ENCODE peak calls at places on chromosomes 2 and 18, in four cellular contexts. E, B, S and P are unnamed samples.
A peak's percentile ranks its signal among the peaks of the same experiment; 100 is the strongest.

GRCh38 chr2:228819701-228820100 is 451.4 kb downstream of the PID1 start:
- DNase-seq in E (no peak), B (no peak), S (no peak), P (no peak)

GRCh38 chr18:70826571-70826970 is 537.7 kb downstream of the SOCS6 start:
- DNase-seq in E (no peak), B (no peak), S (no peak), P (no peak)

GRCh38 chr2:54409752-54410151 is 46.4 kb upstream of the SPTBN1 start:
- DNase-seq in E (no peak), B (no peak), S (no peak), P (no peak)

GRCh38 chr2:132593171-132593570 is 76.8 kb downstream of the LYPD1 start:
- DNase-seq in E (no peak), B (no peak), S (no peak), P (no peak)

GRCh38 chr18:35085450-35086032 is 44.3 kb downstream of the MAPRE2 start:
- DNase-seq in E (no peak), B (no peak), S (no peak), P (no peak)

GRCh38 chr18:32280188-32280783 is 90.4 kb downstream of the MEP1B start:
- DNase-seq in E (no peak), B (no peak), S (no peak), P (no peak)

GRCh38 chr2:239266436-239266770 is 134.4 kb downstream of the HDAC4 start:
- DNase-seq in E (no peak), B (no peak), S (peak; percentile 24), P (peak; percentile 64)

GRCh38 chr18:74496508-74497307 is 545 bp downstream of the CNDP2 start:
- DNase-seq in E (no peak), B (peak; percentile 85), S (peak; percentile 69), P (peak; percentile 85)

GRCh38 chr2:148642891-148643416 is 1.6 kb upstream of the EPC2 start:
- DNase-seq in E (peak; percentile 54), B (no peak), S (no peak), P (no peak)

GRCh38 chr2:7037340-7038333 is 120.4 kb downstream of the RNF144A start:
- DNase-seq in E (peak; percentile 68), B (peak; percentile 82), S (peak; percentile 72), P (no peak)

GRCh38 chr2:15941483-15941853 is 1.1 kb downstream of the MYCN start:
- DNase-seq in E (no peak), B (no peak), S (no peak), P (peak; percentile 54)

GRCh38 chr18:63953811-63954210 is 4.7 kb downstream of the HMSD start:
- DNase-seq in E (no peak), B (no peak), S (no peak), P (no peak)

GRCh38 chr2:150477347-150477746 is 10.1 kb downstream of the RND3 start:
- DNase-seq in E (no peak), B (no peak), S (no peak), P (no peak)

GRCh38 chr18:42807852-42808251 is 307.6 kb downstream of the RIT2 start:
- DNase-seq in E (no peak), B (no peak), S (no peak), P (no peak)

GRCh38 chr18:39105095-39105494 is 1539.5 kb upstream of the CELF4 start:
- DNase-seq in E (no peak), B (no peak), S (no peak), P (no peak)

GRCh38 chr2:157900203-157900602 is 24.1 kb upstream of the ACVR1 start:
- DNase-seq in E (no peak), B (no peak), S (no peak), P (no peak)

GRCh38 chr2:161992526-161992925 is 81.5 kb downstream of the DPP4 start:
- DNase-seq in E (no peak), B (no peak), S (no peak), P (no peak)

GRCh38 chr2:178142274-178143065 is 30.2 kb downstream of the RBM45 start:
- DNase-seq in E (no peak), B (no peak), S (no peak), P (no peak)

GRCh38 chr2:168515502-168515901 is 59.4 kb downstream of the CERS6 start:
- DNase-seq in E (no peak), B (no peak), S (no peak), P (no peak)

GRCh38 chr2:102592601-102593000 is 26.8 kb upstream of the SLC9A2 start:
- DNase-seq in E (peak; percentile 19), B (no peak), S (peak; percentile 71), P (no peak)

GRCh38 chr18:76521367-76521766 is 26.3 kb upstream of the ZNF516 start:
- DNase-seq in E (no peak), B (no peak), S (no peak), P (no peak)

GRCh38 chr2:102942098-102942497 is 180.3 kb downstream of the TMEM182 start:
- DNase-seq in E (no peak), B (no peak), S (no peak), P (no peak)

GRCh38 chr2:203669820-203670219 is 36.6 kb upstream of the CD28 start:
- DNase-seq in E (no peak), B (no peak), S (no peak), P (no peak)

GRCh38 chr18:48975817-48976649 is 25.3 kb upstream of the SMAD7 start:
- DNase-seq in E (peak; percentile 94), B (no peak), S (peak; percentile 75), P (no peak)

GRCh38 chr18:22309191-22309590 is 108.5 kb downstream of the CTAGE1 start:
- DNase-seq in E (no peak), B (no peak), S (no peak), P (no peak)

GRCh38 chr2:224934542-224935188 is 107.6 kb downstream of the DOCK10 start:
- DNase-seq in E (no peak), B (no peak), S (no peak), P (no peak)

GRCh38 chr2:230405824-230406223 is 10.2 kb upstream of the SP100 start:
- DNase-seq in E (no peak), B (no peak), S (no peak), P (no peak)

GRCh38 chr2:113248997-113249770 is 29.5 kb downstream of the PAX8 start:
- DNase-seq in E (peak; percentile 81), B (peak; percentile 83), S (peak; percentile 88), P (no peak)

GRCh38 chr2:227855440-227855839 is 16.0 kb upstream of the DAW1 start:
- DNase-seq in E (no peak), B (no peak), S (no peak), P (no peak)

GRCh38 chr2:168948621-168949212 is 47.6 kb downstream of the G6PC2 start:
- DNase-seq in E (peak; percentile 51), B (no peak), S (no peak), P (no peak)

GRCh38 chr2:214550774-214551173 is 139.9 kb downstream of the VWC2L start:
- DNase-seq in E (no peak), B (no peak), S (no peak), P (no peak)

GRCh38 chr18:23826850-23827620 is 137.8 kb downstream of the LAMA3 start:
- DNase-seq in E (no peak), B (no peak), S (no peak), P (no peak)

GRCh38 chr2:9085353-9085752 is 81.9 kb upstream of the MBOAT2 start:
- DNase-seq in E (no peak), B (no peak), S (no peak), P (no peak)

GRCh38 chr18:36634573-36635216 is 194.1 kb downstream of the TPGS2 start:
- DNase-seq in E (no peak), B (no peak), S (no peak), P (no peak)

GRCh38 chr2:79887747-79888374 is 375.0 kb downstream of the CTNNA2 start:
- DNase-seq in E (peak; percentile 40), B (no peak), S (no peak), P (no peak)

GRCh38 chr2:11370377-11371098 is 26.1 kb upstream of the ROCK2 start:
- DNase-seq in E (no peak), B (no peak), S (peak; percentile 97), P (no peak)

GRCh38 chr2:98479959-98480524 is 35.4 kb downstream of the INPP4A start:
- DNase-seq in E (no peak), B (peak; percentile 84), S (peak; percentile 77), P (no peak)

GRCh38 chr2:231884438-231885140 is 41.6 kb downstream of the NPPC start:
- DNase-seq in E (no peak), B (no peak), S (no peak), P (no peak)

GRCh38 chr2:238493880-238494572 is 67.3 kb downstream of the ASB1 start:
- DNase-seq in E (no peak), B (no peak), S (peak; percentile 19), P (peak; percentile 15)

GRCh38 chr18:7830468-7830867 is 263.4 kb downstream of the PTPRM start:
- DNase-seq in E (no peak), B (no peak), S (no peak), P (no peak)
- TF ChIP-seq EP300 in E (no peak), B (no peak), S (no peak), P (no peak)

GRCh38 chr2:174376967-174377366 is 18.6 kb upstream of the SCRN3 start:
- DNase-seq in E (no peak), B (no peak), S (no peak), P (no peak)
- H3K36me3 ChIP-seq in E (peaks cover 44% of the 10 kb centered on the region), B (peaks cover 19% of the 10 kb centered on the region), S (peaks cover 44% of the 10 kb centered on the region), P (peaks cover 87% of the 10 kb centered on the region)

GRCh38 chr18:9483526-9483925 is 8.2 kb downstream of the RALBP1 start:
- DNase-seq in E (no peak), B (no peak), S (no peak), P (no peak)

GRCh38 chr18:9478545-9478944 is 3.2 kb downstream of the RALBP1 start:
- DNase-seq in E (no peak), B (no peak), S (no peak), P (no peak)

GRCh38 chr18:9488535-9488934 is 13.2 kb downstream of the RALBP1 start:
- DNase-seq in E (no peak), B (no peak), S (no peak), P (no peak)

GRCh38 chr18:9477509-9477908 is 2.2 kb downstream of the RALBP1 start:
- DNase-seq in E (no peak), B (no peak), S (no peak), P (no peak)

DNA sequence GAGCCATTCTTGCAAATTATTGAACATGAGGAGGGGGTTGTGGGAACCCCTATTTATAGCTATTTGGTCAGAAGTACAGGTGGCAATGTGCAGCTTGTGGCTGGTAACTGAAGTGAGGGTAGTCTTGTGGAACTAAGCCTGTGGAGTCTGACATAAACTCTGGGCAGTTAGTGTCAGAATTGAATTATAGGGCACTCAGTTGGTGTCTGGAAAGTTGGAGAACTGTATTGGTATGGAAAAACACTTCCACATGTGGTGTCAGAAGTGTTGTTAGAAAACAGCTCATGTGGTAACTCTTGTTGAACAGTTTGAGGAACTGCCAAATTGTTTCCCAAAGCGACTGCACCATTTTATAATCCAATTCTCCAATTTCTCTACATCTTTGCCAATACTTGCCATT is 7.5 kb downstream of the RALBP1 start:
- DNase-seq in E (no peak), B (no peak), S (no peak), P (no peak)
- TF ChIP-seq EP300 in E (no peak), B (no peak), S (no peak), P (no peak)

DNA sequence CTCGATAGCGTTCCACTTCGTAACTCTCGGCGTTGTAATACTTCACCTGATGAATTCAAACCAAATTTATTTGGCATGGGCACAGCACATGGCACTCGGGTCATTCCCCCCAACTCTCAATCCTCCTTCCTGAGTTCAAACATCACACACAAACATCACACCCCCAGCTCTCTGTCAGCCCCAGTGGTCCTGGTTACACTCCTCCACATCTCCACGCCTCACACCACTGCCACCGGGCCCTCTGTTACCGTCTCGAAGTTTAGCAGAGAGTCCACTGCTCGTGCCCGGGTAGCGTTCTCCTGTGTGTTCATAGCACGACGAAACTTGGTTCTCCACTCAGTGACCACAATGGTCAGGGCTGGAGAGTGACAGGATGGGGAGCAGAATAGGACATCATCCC is 4.6 kb downstream of the ABCB6 start:
- DNase-seq in E (no peak), B (peak; percentile 46), S (no peak), P (no peak)
- H3K36me3 ChIP-seq in E (peaks cover 70% of the 10 kb centered on the region), B (peaks cover 42% of the 10 kb centered on the region), S (peaks cover 58% of the 10 kb centered on the region), P (peaks cover 65% of the 10 kb centered on the region)